ENCODE peak calls at places on chromosome 20, in eight cellular contexts. X, Q, P, R, D, Z, K and I are unnamed samples.

GRCh38 chr20:43969501-43969900 is 54.8 kb downstream of the TOX2 start:
- ATAC-seq in X (no peak), Q (no peak), P (no peak), R (no peak), D (no peak), Z (no peak), K (no peak), I (no peak)

GRCh38 chr20:16098890-16099639 is 474.2 kb downstream of the KIF16B start:
- ATAC-seq in X (no peak), Q (no peak), P (no peak), R (no peak), D (no peak), Z (no peak), K (no peak), I (no peak)

GRCh38 chr20:40532103-40532502 is 156.9 kb downstream of the MAFB start:
- ATAC-seq in X (no peak), Q (no peak), P (no peak), R (no peak), D (no peak), Z (no peak), K (no peak), I (no peak)

GRCh38 chr20:45094864-45095574 is 5.9 kb downstream of the KCNS1 start:
- ATAC-seq in X (no peak), Q (no peak), P (no peak), R (no peak), D (no peak), Z (no peak), K (no peak), I (peak; percentile 14)

GRCh38 chr20:33113387-33113908 is 34.0 kb downstream of the BPIFB4 start:
- ATAC-seq in X (peak; percentile 56), Q (no peak), P (no peak), R (no peak), D (no peak), Z (no peak), K (no peak), I (no peak)

GRCh38 chr20:53146201-53146891 is 174.2 kb downstream of the TSHZ2 start:
- ATAC-seq in X (no peak), Q (peak; percentile 84), P (no peak), R (no peak), D (no peak), Z (no peak), K (no peak), I (no peak)

GRCh38 chr20:63147532-63147931 is 68.4 kb downstream of the YTHDF1 start:
- ATAC-seq in X (no peak), Q (no peak), P (no peak), R (no peak), D (no peak), Z (no peak), K (no peak), I (no peak)

GRCh38 chr20:34374209-34374749 is 11.2 kb downstream of the ITCH start:
- ATAC-seq in X (no peak), Q (no peak), P (no peak), R (no peak), D (no peak), Z (no peak), K (no peak), I (no peak)

GRCh38 chr20:18166939-18167338 is 29.3 kb downstream of the KAT14 start:
- ATAC-seq in X (no peak), Q (no peak), P (no peak), R (no peak), D (no peak), Z (no peak), K (no peak), I (no peak)

GRCh38 chr20:57965441-57965840 is 255.6 kb upstream of the PMEPA1 start:
- ATAC-seq in X (no peak), Q (no peak), P (no peak), R (no peak), D (no peak), Z (no peak), K (no peak), I (no peak)

GRCh38 chr20:22795897-22796296 is 211.5 kb upstream of the FOXA2 start:
- ATAC-seq in X (peak; percentile 83), Q (no peak), P (peak; percentile 56), R (no peak), D (no peak), Z (no peak), K (peak; percentile 92), I (peak; percentile 51)

GRCh38 chr20:43667341-43668132 is 623 bp downstream of the MYBL2 start:
- ATAC-seq in X (no peak), Q (peak; percentile 22), P (no peak), R (no peak), D (no peak), Z (no peak), K (peak; percentile 3), I (no peak)

GRCh38 chr20:32839227-32839981 is 19.3 kb upstream of the EFCAB8 start:
- ATAC-seq in X (no peak), Q (peak; percentile 24), P (no peak), R (no peak), D (no peak), Z (no peak), K (no peak), I (no peak)

GRCh38 chr20:37596890-37597539 is 69.3 kb upstream of the BLCAP start:
- ATAC-seq in X (no peak), Q (no peak), P (no peak), R (no peak), D (no peak), Z (no peak), K (no peak), I (no peak)

GRCh38 chr20:56867128-56867527 is 238.0 kb downstream of the TFAP2C start:
- ATAC-seq in X (no peak), Q (no peak), P (no peak), R (no peak), D (no peak), Z (no peak), K (no peak), I (no peak)

GRCh38 chr20:19775353-19776201 is 17.5 kb downstream of the RIN2 start:
- ATAC-seq in X (peak; percentile 47), Q (no peak), P (peak; percentile 27), R (no peak), D (no peak), Z (no peak), K (peak; percentile 69), I (no peak)

GRCh38 chr20:53736757-53737403 is 143.2 kb upstream of the ZNF217 start:
- ATAC-seq in X (peak; percentile 8), Q (peak; percentile 60), P (peak; percentile 16), R (peak; percentile 39), D (no peak), Z (no peak), K (no peak), I (no peak)

GRCh38 chr20:51650685-51651134 is 108.2 kb upstream of the NFATC2 start:
- ATAC-seq in X (no peak), Q (no peak), P (no peak), R (peak; percentile 51), D (no peak), Z (no peak), K (peak; percentile 69), I (peak; percentile 58)

GRCh38 chr20:41187668-41188067 is 50.3 kb downstream of the PLCG1 start:
- ATAC-seq in X (no peak), Q (no peak), P (no peak), R (no peak), D (no peak), Z (no peak), K (no peak), I (no peak)

GRCh38 chr20:48217191-48217590 is 431.9 kb upstream of the SULF2 start:
- ATAC-seq in X (no peak), Q (no peak), P (no peak), R (no peak), D (no peak), Z (no peak), K (no peak), I (no peak)

GRCh38 chr20:50294164-50295088 is 103.8 kb downstream of the CEBPB start:
- ATAC-seq in X (no peak), Q (no peak), P (no peak), R (no peak), D (no peak), Z (no peak), K (no peak), I (no peak)

GRCh38 chr20:48360338-48360698 is 467.5 kb downstream of the PREX1 start:
- ATAC-seq in X (no peak), Q (no peak), P (no peak), R (no peak), D (no peak), Z (no peak), K (no peak), I (no peak)

GRCh38 chr20:18986146-18986830 is 172.7 kb downstream of the SCP2D1 start:
- ATAC-seq in X (peak; percentile 20), Q (no peak), P (no peak), R (no peak), D (no peak), Z (no peak), K (no peak), I (no peak)

GRCh38 chr20:52047811-52048302 is 143.7 kb downstream of the ZFP64 start:
- ATAC-seq in X (no peak), Q (peak; percentile 88), P (peak; percentile 24), R (peak; percentile 87), D (peak; percentile 42), Z (peak; percentile 85), K (peak; percentile 42), I (no peak)

GRCh38 chr20:37378785-37379598 is 33.1 kb downstream of the SRC start:
- ATAC-seq in X (no peak), Q (no peak), P (peak; percentile 19), R (no peak), D (no peak), Z (no peak), K (peak; percentile 52), I (peak; percentile 38)